ENCODE peak calls at places on chromosomes 2 and 18, in six cellular contexts. J is aorta; F is CD4-positive, CD25-positive, alpha-beta regulatory T cell; C is lung; S is K562; V is OCI-LY7. R is an unnamed sample.

GRCh38 chr2:86037141-86037794 is 68.4 kb downstream of the POLR1A start:
- DNase-seq in J (peak), F (no peak), C (peak), S (peak), V (peak), R (no peak)

GRCh38 chr2:159349674-159350299 is 63.3 kb upstream of the WDSUB1 start:
- DNase-seq in J (no peak), F (no peak), C (no peak), S (peak), V (no peak), R (no peak)

GRCh38 chr2:189236066-189236465 is 56.5 kb upstream of the COL5A2 start:
- DNase-seq in J (no peak), F (no peak), C (no peak), S (no peak), V (no peak), R (no peak)

GRCh38 chr2:222813177-222813843 is 47.5 kb upstream of the ACSL3 start:
- DNase-seq in J (no peak), F (no peak), C (no peak), S (no peak), V (no peak), R (no peak)

GRCh38 chr2:226184940-226185575 is 614.6 kb downstream of the IRS1 start:
- DNase-seq in J (no peak), F (no peak), C (no peak), S (no peak), V (no peak), R (no peak)

GRCh38 chr18:50695431-50696176 is 124.2 kb downstream of the MRO start:
- DNase-seq in J (no peak), F (no peak), C (no peak), S (no peak), V (no peak), R (no peak)

GRCh38 chr2:27261926-27262298 is 935 bp downstream of the SLC30A3 start:
- DNase-seq in J (peak), F (no peak), C (no peak), S (no peak), V (no peak), R (no peak)

GRCh38 chr2:44016282-44016681 is 20.5 kb upstream of the LRPPRC start:
- DNase-seq in J (peak), F (no peak), C (no peak), S (peak), V (peak), R (no peak)

GRCh38 chr2:77513191-77513590 is 9.0 kb downstream of the LRRTM4 start:
- DNase-seq in J (no peak), F (no peak), C (no peak), S (no peak), V (no peak), R (no peak)

GRCh38 chr2:84839851-84840250 is 41.0 kb downstream of the TRABD2A start:
- DNase-seq in J (no peak), F (no peak), C (no peak), S (no peak), V (no peak), R (no peak)

GRCh38 chr18:60413944-60414547 is 41.5 kb upstream of the MC4R start:
- DNase-seq in J (no peak), F (no peak), C (no peak), S (no peak), V (peak), R (no peak)

DNA sequence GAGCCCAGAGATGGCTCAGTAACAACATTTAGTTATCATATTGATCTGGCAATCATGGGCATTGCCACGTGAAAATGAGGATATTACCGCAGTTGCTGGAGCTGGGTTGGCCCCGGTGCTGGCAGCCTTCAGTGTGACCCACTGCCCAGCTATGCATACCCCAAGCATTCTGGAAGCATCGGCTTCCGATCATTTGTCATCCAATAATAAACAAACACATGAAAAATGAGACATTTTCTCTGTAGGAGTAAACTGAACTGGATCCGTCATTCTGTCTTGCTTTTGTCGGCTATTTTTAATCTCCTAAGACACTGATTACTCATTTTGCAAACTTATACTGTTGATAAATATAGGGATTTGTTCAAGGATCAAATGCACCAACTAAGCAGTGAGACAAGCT is 229.2 kb downstream of the ATAD2B start:
- DNase-seq in J (no peak), F (no peak), C (no peak), S (no peak), V (no peak), R (no peak)
- H3K27ac ChIP-seq in J (no peak), F (no peak), C (no peak), S (no peak), V (no peak), R (no peak)

GRCh38 chr2:156675896-156676295 is 239.7 kb downstream of the GPD2 start:
- DNase-seq in J (no peak), F (no peak), C (no peak), S (peak), V (no peak), R (no peak)
- H3K27ac ChIP-seq in J (no peak), F (no peak), C (no peak), S (no peak), V (no peak), R (no peak)

GRCh38 chr18:9619545-9619944 is 5.2 kb upstream of the PPP4R1 start:
- DNase-seq in J (no peak), F (no peak), C (no peak), S (no peak), V (no peak), R (no peak)

GRCh38 chr18:9619990-9620389 is 5.6 kb upstream of the PPP4R1 start:
- DNase-seq in J (peak), F (no peak), C (no peak), S (no peak), V (no peak), R (no peak)

GRCh38 chr18:9615973-9616559 is 1.7 kb upstream of the PPP4R1 start:
- DNase-seq in J (no peak), F (no peak), C (no peak), S (peak), V (no peak), R (no peak)

GRCh38 chr18:9617006-9617542 is 2.7 kb upstream of the PPP4R1 start:
- DNase-seq in J (no peak), F (no peak), C (no peak), S (peak), V (no peak), R (no peak)

DNA sequence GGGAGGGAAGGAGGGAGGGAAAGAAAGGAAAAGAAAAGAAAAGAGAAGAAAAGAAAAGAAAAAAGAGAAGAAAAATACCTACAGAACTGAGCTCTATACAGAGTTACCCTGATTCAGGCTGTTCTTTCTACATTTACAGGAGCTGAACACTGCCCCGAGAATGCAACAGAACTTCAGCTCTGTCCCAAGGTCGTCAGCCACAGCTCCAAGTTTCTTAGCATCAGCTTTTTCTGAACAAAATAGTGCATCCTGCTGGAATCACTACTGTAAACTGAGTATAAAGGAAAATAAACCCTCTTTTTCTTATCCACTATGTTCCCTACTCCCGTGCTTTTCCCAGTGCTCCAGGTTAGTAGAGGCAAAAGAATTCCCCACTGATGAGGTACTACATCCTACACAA is 4.7 kb upstream of the PPP4R1 start:
- DNase-seq in J (no peak), F (no peak), C (no peak), S (no peak), V (no peak), R (no peak)
- H3K27ac ChIP-seq in J (no peak), F (no peak), C (no peak), S (no peak), V (no peak), R (no peak)

GRCh38 chr2:47070155-47070919 is 84.8 kb downstream of the STPG4 start:
- DNase-seq in J (peak), F (no peak), C (no peak), S (no peak), V (no peak), R (no peak)

GRCh38 chr2:47069628-47070154 is 85.4 kb downstream of the STPG4 start:
- DNase-seq in J (peak), F (no peak), C (peak), S (no peak), V (no peak), R (no peak)

GRCh38 chr2:47072018-47072691 is 83.0 kb downstream of the STPG4 start:
- DNase-seq in J (peak), F (no peak), C (peak), S (no peak), V (no peak), R (no peak)

GRCh38 chr2:47072728-47073191 is 82.3 kb downstream of the STPG4 start:
- DNase-seq in J (peak), F (no peak), C (no peak), S (no peak), V (peak), R (peak)

DNA sequence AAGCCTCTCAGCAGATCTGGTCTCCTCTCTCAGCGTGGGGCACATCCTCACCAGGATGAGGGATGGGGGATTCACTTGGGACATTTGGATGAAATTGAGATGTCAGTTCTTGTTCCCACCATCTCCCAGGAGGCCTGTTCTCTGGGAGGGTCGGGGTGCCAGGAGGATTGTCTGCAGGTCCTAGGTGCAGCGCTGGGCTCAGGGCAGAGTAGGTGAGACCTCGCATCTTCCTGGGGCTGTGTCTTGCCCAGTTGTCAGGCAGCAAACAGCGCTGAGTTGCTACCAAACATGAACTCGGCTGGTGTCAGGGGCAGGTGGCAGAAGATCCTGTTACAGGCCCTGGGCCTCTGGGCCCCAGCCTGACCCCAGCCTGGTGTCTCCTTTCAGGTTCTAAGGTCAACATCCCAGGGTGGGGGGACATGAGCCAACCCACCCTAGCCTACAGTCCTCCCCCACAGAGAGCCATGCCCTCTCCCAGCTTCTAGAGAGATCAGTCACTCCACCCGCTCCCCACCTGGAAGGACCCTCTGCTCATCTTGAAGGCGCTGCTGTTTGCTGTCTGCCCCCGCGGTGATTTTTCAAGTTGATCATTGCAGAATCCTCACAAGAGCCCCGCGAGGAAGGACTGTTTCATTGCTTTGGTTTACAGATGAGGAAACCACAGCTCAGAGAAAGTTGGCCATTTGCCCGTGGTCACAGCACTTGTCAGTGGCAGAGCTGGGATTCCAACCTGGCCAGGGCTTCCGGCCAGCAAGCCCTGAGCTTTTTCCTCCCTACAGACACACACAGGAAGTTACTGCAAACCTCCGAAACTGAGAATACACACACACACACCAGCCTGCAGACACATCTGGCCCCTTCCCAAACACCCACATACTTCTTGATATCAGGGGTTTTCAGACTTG is 83.9 kb downstream of the STPG4 start:
- DNase-seq in J (peak), F (no peak), C (peak), S (no peak), V (peak), R (peak)
- H3K27ac ChIP-seq in J (peak), F (peak), C (peak), S (no peak), V (peak), R (peak)

R was measured in substantia nigra.